ENCODE peak calls at places on chromosome 2, in nine cellular contexts. S, B, H, K, A, R, V, I and M are unnamed samples.
A peak's percentile ranks its signal among the peaks of the same experiment; 100 is the strongest.

GRCh38 chr2:234974501-234975385 is 22.9 kb downstream of the SH3BP4 start:
- DNase-seq in S (no peak), B (no peak), H (no peak), K (no peak), A (no peak), R (no peak), V (no peak), I (no peak), M (no peak)

GRCh38 chr2:30351087-30351486 is 96.0 kb upstream of the LCLAT1 start:
- DNase-seq in S (no peak), B (no peak), H (no peak), K (no peak), A (no peak), R (no peak), V (no peak), I (no peak), M (no peak)

GRCh38 chr2:73832905-73833304 is 4.1 kb downstream of the STAMBP start:
- DNase-seq in S (no peak), B (peak; percentile 37), H (no peak), K (no peak), A (no peak), R (no peak), V (no peak), I (no peak), M (no peak)

GRCh38 chr2:174085781-174086180 is 120.6 kb upstream of the SP3 start:
- DNase-seq in S (no peak), B (no peak), H (no peak), K (no peak), A (no peak), R (no peak), V (no peak), I (no peak), M (no peak)

GRCh38 chr2:29517421-29517820 is 402.2 kb downstream of the CLIP4 start:
- DNase-seq in S (no peak), B (no peak), H (no peak), K (no peak), A (no peak), R (no peak), V (no peak), I (no peak), M (no peak)

GRCh38 chr2:42926438-42927333 is 134.3 kb upstream of the HAAO start:
- DNase-seq in S (no peak), B (no peak), H (no peak), K (peak; percentile 75), A (no peak), R (no peak), V (no peak), I (no peak), M (no peak)

GRCh38 chr2:25230626-25231311 is 62.4 kb upstream of the POMC start:
- DNase-seq in S (no peak), B (peak; percentile 15), H (no peak), K (no peak), A (no peak), R (no peak), V (no peak), I (peak; percentile 69), M (no peak)

GRCh38 chr2:232598293-232598692 is 35.1 kb upstream of the EFHD1 start:
- DNase-seq in S (no peak), B (no peak), H (no peak), K (no peak), A (no peak), R (no peak), V (no peak), I (no peak), M (no peak)

GRCh38 chr2:160460333-160460731 is 33.3 kb downstream of the RBMS1 start:
- DNase-seq in S (no peak), B (no peak), H (no peak), K (no peak), A (no peak), R (no peak), V (no peak), I (no peak), M (no peak)

GRCh38 chr2:64524604-64525322 is 635 bp downstream of the AFTPH start:
- DNase-seq in S (peak; percentile 37), B (peak; percentile 23), H (no peak), K (peak; percentile 71), A (no peak), R (no peak), V (no peak), I (no peak), M (no peak)

GRCh38 chr2:200308001-200308400 is 1.5 kb downstream of the SPATS2L start:
- DNase-seq in S (no peak), B (peak; percentile 31), H (no peak), K (no peak), A (no peak), R (no peak), V (no peak), I (no peak), M (no peak)

GRCh38 chr2:168256448-168256847 is 9.1 kb upstream of the STK39 start:
- DNase-seq in S (no peak), B (peak; percentile 22), H (no peak), K (no peak), A (no peak), R (no peak), V (no peak), I (no peak), M (no peak)

GRCh38 chr2:58762176-58762781 is 521.2 kb upstream of the FANCL start:
- DNase-seq in S (peak; percentile 71), B (peak; percentile 37), H (no peak), K (no peak), A (peak; percentile 23), R (no peak), V (no peak), I (peak; percentile 52), M (no peak)

GRCh38 chr2:1132328-1132964 is 181.8 kb downstream of the SNTG2 start:
- DNase-seq in S (no peak), B (no peak), H (no peak), K (no peak), A (no peak), R (no peak), V (no peak), I (no peak), M (no peak)

GRCh38 chr2:126655500-126656310 is at the start of gene GYPC:
- DNase-seq in S (no peak), B (no peak), H (peak; percentile 35), K (peak; percentile 78), A (no peak), R (peak; percentile 45), V (peak; percentile 49), I (peak; percentile 89), M (no peak)

GRCh38 chr2:37636209-37637077 is 35.0 kb downstream of the CDC42EP3 start:
- DNase-seq in S (no peak), B (no peak), H (no peak), K (no peak), A (no peak), R (no peak), V (no peak), I (no peak), M (no peak)

GRCh38 chr2:121721926-121722325 is 14.7 kb downstream of the NIFK start:
- DNase-seq in S (peak; percentile 85), B (no peak), H (no peak), K (no peak), A (no peak), R (no peak), V (no peak), I (no peak), M (no peak)